ENCODE peak calls at places on chromosomes 11 and 22, in ten cellular contexts. One of them, this sample, is unnamed.

GRCh38 chr11:34671117-34671516 is 50.2 kb downstream of the EHF start:
- DNase-seq in neuronal stem cell: no peak
- DNase-seq in stimulated activated CD8-positive, alpha-beta memory T cell treated with anti-CD3 and anti-CD28 coated beads, Interleukin-4, amount 100 ng/mL, for 4 hours: no peak
- DNase-seq in CMK: no peak
- DNase-seq in H9: no peak
- DNase-seq in trophoblast cell: no peak
- DNase-seq in left cardiac atrium: no peak
- DNase-seq in endothelial cell: no peak
- DNase-seq in AG09309: no peak
- DNase-seq in HCT116: no peak
- DNase-seq in this sample: no peak

GRCh38 chr11:76577921-76578654 is 92.5 kb downstream of the LRRC32 start:
- DNase-seq in left cardiac atrium: no peak
- DNase-seq in HCT116: no peak
- DNase-seq in AG09309: no peak
- DNase-seq in H9: no peak
- DNase-seq in endothelial cell: no peak
- DNase-seq in CMK: no peak
- DNase-seq in trophoblast cell: peak; percentile 80
- DNase-seq in neuronal stem cell: no peak
- DNase-seq in stimulated activated CD8-positive, alpha-beta memory T cell treated with anti-CD3 and anti-CD28 coated beads, Interleukin-4, amount 100 ng/mL, for 4 hours: no peak
- DNase-seq in this sample: no peak

GRCh38 chr11:75635009-75635909 is 33.6 kb downstream of the MAP6 start:
- DNase-seq in CMK: no peak
- DNase-seq in trophoblast cell: no peak
- DNase-seq in left cardiac atrium: peak; percentile 31
- DNase-seq in H9: no peak
- DNase-seq in AG09309: no peak
- DNase-seq in endothelial cell: no peak
- DNase-seq in stimulated activated CD8-positive, alpha-beta memory T cell treated with anti-CD3 and anti-CD28 coated beads, Interleukin-4, amount 100 ng/mL, for 4 hours: no peak
- DNase-seq in neuronal stem cell: no peak
- DNase-seq in HCT116: no peak
- DNase-seq in this sample: peak; percentile 52

GRCh38 chr11:32434387-32435151 is 770 bp downstream of the WT1 start:
- DNase-seq in HCT116: no peak
- DNase-seq in neuronal stem cell: no peak
- DNase-seq in endothelial cell: peak; percentile 42
- DNase-seq in CMK: peak; percentile 77
- DNase-seq in left cardiac atrium: peak; percentile 61
- DNase-seq in AG09309: no peak
- DNase-seq in H9: peak; percentile 67
- DNase-seq in trophoblast cell: peak; percentile 52
- DNase-seq in stimulated activated CD8-positive, alpha-beta memory T cell treated with anti-CD3 and anti-CD28 coated beads, Interleukin-4, amount 100 ng/mL, for 4 hours: no peak
- DNase-seq in this sample: no peak

GRCh38 chr22:32331918-32332725 is 25.5 kb upstream of the RFPL3 start:
- DNase-seq in H9: peak; percentile 22
- DNase-seq in CMK: no peak
- DNase-seq in AG09309: no peak
- DNase-seq in HCT116: no peak
- DNase-seq in trophoblast cell: no peak
- DNase-seq in neuronal stem cell: no peak
- DNase-seq in left cardiac atrium: no peak
- DNase-seq in endothelial cell: no peak
- DNase-seq in stimulated activated CD8-positive, alpha-beta memory T cell treated with anti-CD3 and anti-CD28 coated beads, Interleukin-4, amount 100 ng/mL, for 4 hours: no peak
- DNase-seq in this sample: no peak

GRCh38 chr22:47031628-47031915 is 269.1 kb downstream of the TBC1D22A start:
- DNase-seq in endothelial cell: no peak
- DNase-seq in HCT116: no peak
- DNase-seq in H9: no peak
- DNase-seq in stimulated activated CD8-positive, alpha-beta memory T cell treated with anti-CD3 and anti-CD28 coated beads, Interleukin-4, amount 100 ng/mL, for 4 hours: no peak
- DNase-seq in AG09309: no peak
- DNase-seq in left cardiac atrium: no peak
- DNase-seq in CMK: no peak
- DNase-seq in neuronal stem cell: no peak
- DNase-seq in trophoblast cell: no peak
- DNase-seq in this sample: no peak

GRCh38 chr22:46036558-46037408 is 59.8 kb upstream of the WNT7B start:
- DNase-seq in AG09309: no peak
- DNase-seq in neuronal stem cell: no peak
- DNase-seq in HCT116: peak; percentile 39
- DNase-seq in left cardiac atrium: peak; percentile 25
- DNase-seq in stimulated activated CD8-positive, alpha-beta memory T cell treated with anti-CD3 and anti-CD28 coated beads, Interleukin-4, amount 100 ng/mL, for 4 hours: peak; percentile 22
- DNase-seq in H9: no peak
- DNase-seq in CMK: no peak
- DNase-seq in trophoblast cell: no peak
- DNase-seq in endothelial cell: no peak
- DNase-seq in this sample: no peak

GRCh38 chr11:6303657-6304056 is 16.6 kb downstream of the CAVIN3 start:
- DNase-seq in CMK: no peak
- DNase-seq in left cardiac atrium: no peak
- DNase-seq in H9: peak; percentile 53
- DNase-seq in trophoblast cell: no peak
- DNase-seq in stimulated activated CD8-positive, alpha-beta memory T cell treated with anti-CD3 and anti-CD28 coated beads, Interleukin-4, amount 100 ng/mL, for 4 hours: no peak
- DNase-seq in HCT116: no peak
- DNase-seq in endothelial cell: no peak
- DNase-seq in AG09309: no peak
- DNase-seq in neuronal stem cell: peak; percentile 72
- DNase-seq in this sample: no peak

GRCh38 chr11:19453893-19454292 is 213.1 kb upstream of the E2F8 start:
- DNase-seq in CMK: no peak
- DNase-seq in left cardiac atrium: peak; percentile 49
- DNase-seq in endothelial cell: no peak
- DNase-seq in trophoblast cell: peak; percentile 23
- DNase-seq in H9: no peak
- DNase-seq in HCT116: no peak
- DNase-seq in stimulated activated CD8-positive, alpha-beta memory T cell treated with anti-CD3 and anti-CD28 coated beads, Interleukin-4, amount 100 ng/mL, for 4 hours: no peak
- DNase-seq in neuronal stem cell: no peak
- DNase-seq in AG09309: no peak
- DNase-seq in this sample: no peak

GRCh38 chr22:49983148-49984042 is 22.8 kb downstream of the PIM3 start:
- DNase-seq in endothelial cell: no peak
- DNase-seq in HCT116: no peak
- DNase-seq in CMK: no peak
- DNase-seq in stimulated activated CD8-positive, alpha-beta memory T cell treated with anti-CD3 and anti-CD28 coated beads, Interleukin-4, amount 100 ng/mL, for 4 hours: no peak
- DNase-seq in trophoblast cell: no peak
- DNase-seq in AG09309: no peak
- DNase-seq in H9: peak; percentile 69
- DNase-seq in left cardiac atrium: no peak
- DNase-seq in neuronal stem cell: no peak
- DNase-seq in this sample: no peak

GRCh38 chr22:29524440-29525191 is 28.9 kb downstream of the THOC5 start:
- DNase-seq in AG09309: no peak
- DNase-seq in HCT116: no peak
- DNase-seq in neuronal stem cell: no peak
- DNase-seq in H9: peak; percentile 43
- DNase-seq in left cardiac atrium: peak; percentile 29
- DNase-seq in endothelial cell: peak; percentile 51
- DNase-seq in CMK: no peak
- DNase-seq in trophoblast cell: peak; percentile 75
- DNase-seq in stimulated activated CD8-positive, alpha-beta memory T cell treated with anti-CD3 and anti-CD28 coated beads, Interleukin-4, amount 100 ng/mL, for 4 hours: no peak
- DNase-seq in this sample: no peak

GRCh38 chr11:61976420-61976800 is 9.0 kb upstream of the FTH1 start:
- DNase-seq in stimulated activated CD8-positive, alpha-beta memory T cell treated with anti-CD3 and anti-CD28 coated beads, Interleukin-4, amount 100 ng/mL, for 4 hours: no peak
- DNase-seq in HCT116: no peak
- DNase-seq in trophoblast cell: no peak
- DNase-seq in endothelial cell: no peak
- DNase-seq in CMK: no peak
- DNase-seq in H9: no peak
- DNase-seq in AG09309: no peak
- DNase-seq in neuronal stem cell: no peak
- DNase-seq in left cardiac atrium: no peak
- DNase-seq in this sample: no peak

GRCh38 chr11:111429066-111429506 is 50.0 kb upstream of the POU2AF1 start:
- DNase-seq in H9: peak; percentile 57
- DNase-seq in HCT116: peak; percentile 39
- DNase-seq in endothelial cell: peak; percentile 64
- DNase-seq in trophoblast cell: peak; percentile 94
- DNase-seq in left cardiac atrium: peak; percentile 62
- DNase-seq in stimulated activated CD8-positive, alpha-beta memory T cell treated with anti-CD3 and anti-CD28 coated beads, Interleukin-4, amount 100 ng/mL, for 4 hours: peak; percentile 23
- DNase-seq in CMK: peak; percentile 48
- DNase-seq in AG09309: no peak
- DNase-seq in neuronal stem cell: peak; percentile 15
- DNase-seq in this sample: peak; percentile 75

GRCh38 chr11:134655189-134655937 is 243.3 kb upstream of the B3GAT1 start:
- DNase-seq in stimulated activated CD8-positive, alpha-beta memory T cell treated with anti-CD3 and anti-CD28 coated beads, Interleukin-4, amount 100 ng/mL, for 4 hours: no peak
- DNase-seq in trophoblast cell: no peak
- DNase-seq in left cardiac atrium: no peak
- DNase-seq in H9: peak; percentile 26
- DNase-seq in CMK: no peak
- DNase-seq in AG09309: no peak
- DNase-seq in endothelial cell: no peak
- DNase-seq in HCT116: no peak
- DNase-seq in neuronal stem cell: no peak
- DNase-seq in this sample: peak; percentile 29

GRCh38 chr22:38214248-38215056 is 12.7 kb downstream of the MAFF start:
- DNase-seq in H9: peak; percentile 88
- DNase-seq in neuronal stem cell: peak; percentile 70
- DNase-seq in endothelial cell: peak; percentile 75
- DNase-seq in AG09309: no peak
- DNase-seq in trophoblast cell: peak; percentile 75
- DNase-seq in CMK: no peak
- DNase-seq in HCT116: no peak
- DNase-seq in left cardiac atrium: peak; percentile 81
- DNase-seq in stimulated activated CD8-positive, alpha-beta memory T cell treated with anti-CD3 and anti-CD28 coated beads, Interleukin-4, amount 100 ng/mL, for 4 hours: peak; percentile 40
- DNase-seq in this sample: no peak

GRCh38 chr11:66327171-66328035 is 8.8 kb downstream of the RIN1 start:
- DNase-seq in HCT116: no peak
- DNase-seq in trophoblast cell: no peak
- DNase-seq in neuronal stem cell: no peak
- DNase-seq in CMK: no peak
- DNase-seq in AG09309: no peak
- DNase-seq in H9: no peak
- DNase-seq in left cardiac atrium: peak; percentile 48
- DNase-seq in stimulated activated CD8-positive, alpha-beta memory T cell treated with anti-CD3 and anti-CD28 coated beads, Interleukin-4, amount 100 ng/mL, for 4 hours: no peak
- DNase-seq in endothelial cell: no peak
- DNase-seq in this sample: no peak

GRCh38 chr11:31355131-31355530 is 14.4 kb downstream of the DCDC1 start:
- DNase-seq in neuronal stem cell: no peak
- DNase-seq in AG09309: no peak
- DNase-seq in HCT116: no peak
- DNase-seq in left cardiac atrium: no peak
- DNase-seq in CMK: no peak
- DNase-seq in endothelial cell: no peak
- DNase-seq in stimulated activated CD8-positive, alpha-beta memory T cell treated with anti-CD3 and anti-CD28 coated beads, Interleukin-4, amount 100 ng/mL, for 4 hours: no peak
- DNase-seq in trophoblast cell: no peak
- DNase-seq in H9: no peak
- DNase-seq in this sample: no peak

GRCh38 chr11:44621784-44622183 is 56.3 kb downstream of the CD82 start:
- DNase-seq in stimulated activated CD8-positive, alpha-beta memory T cell treated with anti-CD3 and anti-CD28 coated beads, Interleukin-4, amount 100 ng/mL, for 4 hours: no peak
- DNase-seq in HCT116: no peak
- DNase-seq in left cardiac atrium: no peak
- DNase-seq in AG09309: no peak
- DNase-seq in neuronal stem cell: no peak
- DNase-seq in endothelial cell: peak; percentile 2
- DNase-seq in H9: no peak
- DNase-seq in CMK: no peak
- DNase-seq in trophoblast cell: no peak
- DNase-seq in this sample: no peak

GRCh38 chr22:26556904-26557303 is 33.0 kb downstream of the TPST2 start:
- DNase-seq in trophoblast cell: no peak
- DNase-seq in H9: no peak
- DNase-seq in endothelial cell: no peak
- DNase-seq in HCT116: no peak
- DNase-seq in AG09309: no peak
- DNase-seq in stimulated activated CD8-positive, alpha-beta memory T cell treated with anti-CD3 and anti-CD28 coated beads, Interleukin-4, amount 100 ng/mL, for 4 hours: no peak
- DNase-seq in neuronal stem cell: no peak
- DNase-seq in CMK: no peak
- DNase-seq in left cardiac atrium: no peak
- DNase-seq in this sample: no peak

GRCh38 chr11:117459121-117459978 is 131.7 kb downstream of the CEP164 start:
- DNase-seq in stimulated activated CD8-positive, alpha-beta memory T cell treated with anti-CD3 and anti-CD28 coated beads, Interleukin-4, amount 100 ng/mL, for 4 hours: no peak
- DNase-seq in left cardiac atrium: no peak
- DNase-seq in trophoblast cell: no peak
- DNase-seq in endothelial cell: no peak
- DNase-seq in AG09309: no peak
- DNase-seq in H9: no peak
- DNase-seq in CMK: no peak
- DNase-seq in neuronal stem cell: no peak
- DNase-seq in HCT116: no peak
- DNase-seq in this sample: no peak

GRCh38 chr11:102603091-102603490 is 22.0 kb downstream of the MMP20 start:
- DNase-seq in AG09309: peak; percentile 8
- DNase-seq in stimulated activated CD8-positive, alpha-beta memory T cell treated with anti-CD3 and anti-CD28 coated beads, Interleukin-4, amount 100 ng/mL, for 4 hours: no peak
- DNase-seq in CMK: no peak
- DNase-seq in trophoblast cell: peak; percentile 84
- DNase-seq in left cardiac atrium: no peak
- DNase-seq in endothelial cell: no peak
- DNase-seq in H9: no peak
- DNase-seq in HCT116: peak; percentile 92
- DNase-seq in neuronal stem cell: no peak
- DNase-seq in this sample: no peak

GRCh38 chr11:74092425-74092824 is 78.4 kb downstream of the C2CD3 start:
- DNase-seq in H9: no peak
- DNase-seq in endothelial cell: no peak
- DNase-seq in AG09309: no peak
- DNase-seq in HCT116: no peak
- DNase-seq in neuronal stem cell: no peak
- DNase-seq in trophoblast cell: no peak
- DNase-seq in CMK: no peak
- DNase-seq in stimulated activated CD8-positive, alpha-beta memory T cell treated with anti-CD3 and anti-CD28 coated beads, Interleukin-4, amount 100 ng/mL, for 4 hours: no peak
- DNase-seq in left cardiac atrium: no peak
- DNase-seq in this sample: no peak

GRCh38 chr11:58957922-58958321 is 18.6 kb downstream of the GLYATL1 start:
- DNase-seq in H9: no peak
- DNase-seq in HCT116: no peak
- DNase-seq in CMK: no peak
- DNase-seq in stimulated activated CD8-positive, alpha-beta memory T cell treated with anti-CD3 and anti-CD28 coated beads, Interleukin-4, amount 100 ng/mL, for 4 hours: no peak
- DNase-seq in trophoblast cell: no peak
- DNase-seq in neuronal stem cell: no peak
- DNase-seq in AG09309: no peak
- DNase-seq in endothelial cell: no peak
- DNase-seq in left cardiac atrium: no peak
- DNase-seq in this sample: no peak

GRCh38 chr22:42717197-42717967 is 3.3 kb downstream of the A4GALT start:
- DNase-seq in stimulated activated CD8-positive, alpha-beta memory T cell treated with anti-CD3 and anti-CD28 coated beads, Interleukin-4, amount 100 ng/mL, for 4 hours: no peak
- DNase-seq in CMK: no peak
- DNase-seq in neuronal stem cell: no peak
- DNase-seq in endothelial cell: no peak
- DNase-seq in trophoblast cell: peak; percentile 81
- DNase-seq in HCT116: no peak
- DNase-seq in H9: peak; percentile 88
- DNase-seq in left cardiac atrium: no peak
- DNase-seq in AG09309: no peak
- DNase-seq in this sample: no peak

GRCh38 chr22:22394589-22394988 is 114.0 kb downstream of the ZNF280B start:
- DNase-seq in left cardiac atrium: no peak
- DNase-seq in neuronal stem cell: no peak
- DNase-seq in HCT116: no peak
- DNase-seq in endothelial cell: no peak
- DNase-seq in trophoblast cell: no peak
- DNase-seq in stimulated activated CD8-positive, alpha-beta memory T cell treated with anti-CD3 and anti-CD28 coated beads, Interleukin-4, amount 100 ng/mL, for 4 hours: no peak
- DNase-seq in AG09309: no peak
- DNase-seq in CMK: no peak
- DNase-seq in H9: no peak
- DNase-seq in this sample: no peak

GRCh38 chr11:94897330-94897768 is 76.0 kb downstream of the CWC15 start:
- DNase-seq in HCT116: peak; percentile 47
- DNase-seq in trophoblast cell: peak; percentile 78
- DNase-seq in CMK: no peak
- DNase-seq in left cardiac atrium: peak; percentile 43
- DNase-seq in neuronal stem cell: peak; percentile 37
- DNase-seq in H9: peak; percentile 56
- DNase-seq in stimulated activated CD8-positive, alpha-beta memory T cell treated with anti-CD3 and anti-CD28 coated beads, Interleukin-4, amount 100 ng/mL, for 4 hours: no peak
- DNase-seq in AG09309: no peak
- DNase-seq in endothelial cell: peak; percentile 42
- DNase-seq in this sample: no peak

GRCh38 chr11:76005746-76006145 is 190.7 kb downstream of the UVRAG start:
- DNase-seq in trophoblast cell: no peak
- DNase-seq in HCT116: no peak
- DNase-seq in H9: no peak
- DNase-seq in CMK: no peak
- DNase-seq in endothelial cell: no peak
- DNase-seq in neuronal stem cell: no peak
- DNase-seq in stimulated activated CD8-positive, alpha-beta memory T cell treated with anti-CD3 and anti-CD28 coated beads, Interleukin-4, amount 100 ng/mL, for 4 hours: no peak
- DNase-seq in left cardiac atrium: no peak
- DNase-seq in AG09309: no peak
- DNase-seq in this sample: no peak

GRCh38 chr22:24693359-24693758 is 81.2 kb downstream of the PIWIL3 start:
- DNase-seq in left cardiac atrium: no peak
- DNase-seq in AG09309: no peak
- DNase-seq in stimulated activated CD8-positive, alpha-beta memory T cell treated with anti-CD3 and anti-CD28 coated beads, Interleukin-4, amount 100 ng/mL, for 4 hours: no peak
- DNase-seq in H9: no peak
- DNase-seq in endothelial cell: no peak
- DNase-seq in trophoblast cell: no peak
- DNase-seq in neuronal stem cell: no peak
- DNase-seq in CMK: no peak
- DNase-seq in HCT116: no peak
- DNase-seq in this sample: no peak